ENCODE peak calls at places on chromosomes 1 and 21, in five cellular contexts. K, B, M, D and P are unnamed samples.

GRCh38 chr1:222749927-222750326 is 12.9 kb downstream of the FAM177B start:
- DNase-seq in K (no peak), B (peak; percentile 6), M (no peak), D (peak; percentile 40), P (no peak)

GRCh38 chr1:28157901-28158300 is 18.6 kb downstream of the PTAFR start:
- DNase-seq in K (no peak), B (no peak), M (no peak), D (no peak), P (no peak)

GRCh38 chr1:209652121-209652742 is at the start of gene LAMB3:
- DNase-seq in K (no peak), B (no peak), M (no peak), D (no peak), P (no peak)

GRCh38 chr1:27864264-27864895 is 8.0 kb upstream of the THEMIS2 start:
- DNase-seq in K (peak; percentile 86), B (peak; percentile 7), M (no peak), D (no peak), P (no peak)

GRCh38 chr1:4700801-4701200 is 46.4 kb downstream of the AJAP1 start:
- DNase-seq in K (no peak), B (no peak), M (no peak), D (no peak), P (no peak)

GRCh38 chr1:200487650-200488049 is 77.8 kb upstream of the ZNF281 start:
- DNase-seq in K (no peak), B (peak; percentile 17), M (no peak), D (no peak), P (no peak)

GRCh38 chr21:31372176-31372765 is 28.2 kb upstream of the TIAM1 start:
- DNase-seq in K (no peak), B (no peak), M (no peak), D (no peak), P (no peak)

GRCh38 chr1:23202263-23202749 is 15.0 kb downstream of the HTR1D start:
- DNase-seq in K (no peak), B (no peak), M (no peak), D (no peak), P (no peak)

GRCh38 chr21:16330340-16331319 is 600.8 kb downstream of the USP25 start:
- DNase-seq in K (peak; percentile 33), B (peak; percentile 87), M (no peak), D (peak; percentile 39), P (peak; percentile 51)

GRCh38 chr1:27102134-27102706 is 52.7 kb downstream of the SLC9A1 start:
- DNase-seq in K (no peak), B (no peak), M (no peak), D (no peak), P (no peak)

GRCh38 chr1:181482521-181483083 is 715 bp upstream of the CACNA1E start:
- DNase-seq in K (peak; percentile 64), B (no peak), M (no peak), D (peak; percentile 76), P (no peak)

GRCh38 chr1:183215936-183216335 is 29.9 kb downstream of the LAMC2 start:
- DNase-seq in K (no peak), B (no peak), M (no peak), D (no peak), P (no peak)

GRCh38 chr1:170623171-170623570 is 40.8 kb upstream of the PRRX1 start:
- DNase-seq in K (no peak), B (no peak), M (no peak), D (no peak), P (peak; percentile 32)

GRCh38 chr1:39394059-39394458 is 97.4 kb upstream of the BMP8A start:
- DNase-seq in K (no peak), B (no peak), M (no peak), D (no peak), P (no peak)

GRCh38 chr1:39395357-39395831 is 96.0 kb upstream of the BMP8A start:
- DNase-seq in K (peak; percentile 40), B (peak; percentile 92), M (no peak), D (no peak), P (no peak)

GRCh38 chr1:39392851-39393573 is 98.4 kb upstream of the BMP8A start:
- DNase-seq in K (no peak), B (peak; percentile 83), M (no peak), D (no peak), P (no peak)

GRCh38 chr1:39393645-39394044 is 97.8 kb upstream of the BMP8A start:
- DNase-seq in K (no peak), B (no peak), M (no peak), D (no peak), P (no peak)

GRCh38 chr1:39394598-39394997 is 96.8 kb upstream of the BMP8A start:
- DNase-seq in K (no peak), B (no peak), M (no peak), D (no peak), P (no peak)
- TF ChIP-seq POLR2AphosphoS5 in K (no peak), B (peak; percentile 43), M (no peak), D (no peak), P (no peak)

DNA sequence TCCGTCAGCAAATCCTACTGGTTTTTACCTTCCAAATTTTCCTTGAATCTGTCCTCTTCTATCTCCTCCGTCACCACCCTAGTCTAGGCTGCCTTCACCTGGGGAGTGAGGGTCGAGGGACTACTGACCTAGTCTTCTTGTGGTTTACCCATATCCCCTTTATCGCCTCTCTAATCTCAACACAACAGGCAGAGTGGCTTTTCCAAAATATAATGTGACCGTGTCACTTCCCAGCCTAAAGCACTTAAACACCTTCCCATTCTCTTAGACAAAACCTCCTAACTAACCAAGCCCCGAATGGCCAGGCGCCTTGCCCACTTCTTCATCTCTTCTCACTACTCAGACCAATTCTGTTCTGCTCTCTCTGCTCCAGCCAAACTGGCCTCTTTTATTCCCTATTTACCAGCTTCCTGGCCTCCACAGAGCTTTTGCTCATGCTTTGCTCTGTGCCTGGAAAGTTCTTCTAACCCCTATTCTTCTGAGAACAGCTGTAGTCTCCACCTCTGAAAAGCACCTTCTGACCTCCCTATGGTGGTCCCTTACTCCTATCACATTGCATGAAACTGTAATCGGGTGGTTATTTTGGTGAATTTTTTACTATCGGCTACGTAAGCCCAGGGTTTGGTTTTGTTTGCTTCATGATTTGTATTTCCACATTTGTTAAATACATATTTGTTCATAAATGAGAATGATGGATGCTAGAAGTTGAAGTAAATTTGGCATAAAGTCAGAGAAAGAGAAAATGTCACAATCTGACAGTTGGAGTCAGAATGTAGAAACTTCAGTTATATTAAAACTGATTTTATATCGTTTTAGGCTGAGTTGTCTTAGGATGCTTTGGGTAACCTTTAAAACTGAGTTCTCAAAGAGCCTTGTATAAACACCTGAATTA is 1.2 kb upstream of the NBPF1 start:
- DNase-seq in K (no peak), B (no peak), M (peak; percentile 61), D (peak; percentile 53), P (no peak)
- H3K4me3 ChIP-seq in K (no peak overlapping the region), B (no peak overlapping the region), M (no peak overlapping the region), D (no peak overlapping the region), P (no peak overlapping the region)

GRCh38 chr1:243917177-243917862 is 67.3 kb upstream of the AKT3 start:
- DNase-seq in K (no peak), B (peak; percentile 79), M (no peak), D (peak; percentile 82), P (no peak)
- TF ChIP-seq POLR2AphosphoS5 in K (no peak), B (no peak), M (no peak), D (peak; percentile 32), P (no peak)

GRCh38 chr1:220879509-220880366 is 495 bp downstream of the HLX start:
- DNase-seq in K (peak; percentile 45), B (peak; percentile 46), M (no peak), D (peak; percentile 90), P (no peak)

GRCh38 chr1:220879090-220879508 is at the start of gene HLX:
- DNase-seq in K (peak; percentile 95), B (peak; percentile 89), M (no peak), D (peak; percentile 97), P (peak; percentile 30)

GRCh38 chr1:220876511-220877347 is 2.5 kb upstream of the HLX start:
- DNase-seq in K (peak; percentile 79), B (peak; percentile 97), M (no peak), D (peak; percentile 2), P (no peak)

GRCh38 chr1:220877348-220878095 is 1.7 kb upstream of the HLX start:
- DNase-seq in K (peak; percentile 70), B (no peak), M (no peak), D (no peak), P (no peak)

DNA sequence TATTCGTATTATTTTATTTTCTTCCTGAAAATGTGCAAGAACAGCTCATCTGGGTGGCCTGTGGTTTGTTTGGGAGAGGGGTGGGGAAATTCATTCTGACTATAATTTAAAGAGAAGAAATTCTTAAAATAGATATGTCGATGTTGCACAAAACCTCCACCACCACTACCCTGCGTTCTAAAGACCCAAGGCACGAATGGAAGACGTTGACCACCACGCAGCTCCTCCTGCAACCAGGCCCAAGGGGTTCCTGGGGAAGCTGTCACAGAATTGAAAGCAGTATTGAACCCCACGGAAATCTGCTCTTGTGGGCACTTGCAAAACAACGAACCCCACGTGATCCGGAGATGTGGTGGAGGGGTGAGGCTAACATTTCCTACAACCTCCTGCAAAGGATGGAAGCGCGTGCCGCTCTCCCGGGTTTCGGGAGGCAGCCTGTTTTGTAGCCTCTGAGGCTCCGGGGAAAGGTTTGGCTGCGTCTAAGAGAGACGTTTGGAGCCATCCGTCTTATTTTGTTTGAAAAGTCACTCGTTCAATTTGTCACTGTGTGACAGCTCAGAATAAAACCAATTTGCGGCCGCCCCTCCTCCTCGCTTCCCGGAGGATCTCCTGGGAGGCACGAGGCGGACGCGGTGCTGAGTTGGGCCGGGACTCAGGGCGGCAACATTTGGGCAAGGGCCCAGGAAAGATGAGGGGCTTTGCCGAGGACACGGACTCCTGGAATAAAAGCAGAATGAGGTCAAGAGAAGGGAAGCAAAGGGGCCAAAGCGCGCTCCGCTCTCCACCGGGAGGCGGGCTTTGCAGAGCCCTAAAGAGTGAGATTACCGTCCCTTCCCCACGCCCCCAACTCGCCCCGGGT is 791 bp upstream of the HLX start:
- DNase-seq in K (peak; percentile 93), B (no peak), M (no peak), D (no peak), P (no peak)
- H3K4me3 ChIP-seq in K (peak overlapping the region; percentile 72), B (peak overlapping the region; percentile 80), M (peak overlapping the region; percentile 87), D (peak overlapping the region; percentile 83), P (peak overlapping the region; percentile 66)

GRCh38 chr1:211549092-211549749 is 29.7 kb downstream of the SLC30A1 start:
- DNase-seq in K (no peak), B (peak; percentile 15), M (no peak), D (no peak), P (no peak)
- TF ChIP-seq POLR2AphosphoS5 in K (no peak), B (no peak), M (no peak), D (no peak), P (no peak)

GRCh38 chr1:10781137-10781536 is 15.3 kb downstream of the CASZ1 start:
- DNase-seq in K (no peak), B (no peak), M (no peak), D (no peak), P (no peak)

GRCh38 chr1:10778640-10779039 is 17.8 kb downstream of the CASZ1 start:
- DNase-seq in K (no peak), B (no peak), M (no peak), D (no peak), P (no peak)

GRCh38 chr1:10777749-10778574 is 18.5 kb downstream of the CASZ1 start:
- DNase-seq in K (no peak), B (no peak), M (no peak), D (no peak), P (no peak)

GRCh38 chr1:10779841-10780240 is 16.6 kb downstream of the CASZ1 start:
- DNase-seq in K (no peak), B (no peak), M (no peak), D (no peak), P (no peak)

GRCh38 chr1:10779201-10779600 is 17.2 kb downstream of the CASZ1 start:
- DNase-seq in K (no peak), B (no peak), M (no peak), D (no peak), P (peak; percentile 54)
- H3K4me3 ChIP-seq in K (no peak overlapping the region), B (no peak overlapping the region), M (no peak overlapping the region), D (no peak overlapping the region), P (peak overlapping the region; percentile 58)